ENCODE peak calls at places on chromosome 3, in eight cellular contexts. One of them, this sample, is unnamed.
A peak's percentile ranks its signal among the peaks of the same experiment; 100 is the strongest.

GRCh38 chr3:175743733-175744400 is 884.7 kb downstream of the NAALADL2 start:
- DNase-seq in CD14-positive monocyte: no peak
- DNase-seq in activated CD8-positive, alpha-beta T cell treated with anti-CD3 and anti-CD28 coated beads for 36 hours: no peak
- DNase-seq in hepatocyte: no peak
- DNase-seq in cardiac fibroblast: peak; percentile 1
- DNase-seq in progenitor cell of endocrine pancreas: no peak
- DNase-seq in neural crest cell: no peak
- DNase-seq in Calu3: no peak
- DNase-seq in this sample: no peak

GRCh38 chr3:31165399-31165860 is 271.0 kb upstream of the GADL1 start:
- DNase-seq in CD14-positive monocyte: no peak
- DNase-seq in activated CD8-positive, alpha-beta T cell treated with anti-CD3 and anti-CD28 coated beads for 36 hours: no peak
- DNase-seq in hepatocyte: no peak
- DNase-seq in cardiac fibroblast: peak; percentile 80
- DNase-seq in progenitor cell of endocrine pancreas: no peak
- DNase-seq in neural crest cell: no peak
- DNase-seq in Calu3: no peak
- DNase-seq in this sample: no peak

GRCh38 chr3:73999501-73999900 is 374.8 kb upstream of the PDZRN3 start:
- DNase-seq in CD14-positive monocyte: no peak
- DNase-seq in activated CD8-positive, alpha-beta T cell treated with anti-CD3 and anti-CD28 coated beads for 36 hours: no peak
- DNase-seq in hepatocyte: no peak
- DNase-seq in cardiac fibroblast: no peak
- DNase-seq in progenitor cell of endocrine pancreas: no peak
- DNase-seq in neural crest cell: no peak
- DNase-seq in Calu3: no peak
- DNase-seq in this sample: no peak

GRCh38 chr3:76685858-76686257 is 354.0 kb upstream of the ROBO2 start:
- DNase-seq in CD14-positive monocyte: no peak
- DNase-seq in activated CD8-positive, alpha-beta T cell treated with anti-CD3 and anti-CD28 coated beads for 36 hours: no peak
- DNase-seq in hepatocyte: peak; percentile 54
- DNase-seq in cardiac fibroblast: no peak
- DNase-seq in progenitor cell of endocrine pancreas: no peak
- DNase-seq in neural crest cell: no peak
- DNase-seq in Calu3: no peak
- DNase-seq in this sample: no peak

GRCh38 chr3:168029705-168030104 is 66.0 kb downstream of the GOLIM4 start:
- DNase-seq in CD14-positive monocyte: no peak
- DNase-seq in activated CD8-positive, alpha-beta T cell treated with anti-CD3 and anti-CD28 coated beads for 36 hours: no peak
- DNase-seq in hepatocyte: no peak
- DNase-seq in cardiac fibroblast: no peak
- DNase-seq in progenitor cell of endocrine pancreas: no peak
- DNase-seq in neural crest cell: no peak
- DNase-seq in Calu3: no peak
- DNase-seq in this sample: peak; percentile 69

GRCh38 chr3:195522254-195523023 is 20.7 kb downstream of the PPP1R2 start:
- DNase-seq in CD14-positive monocyte: no peak
- DNase-seq in activated CD8-positive, alpha-beta T cell treated with anti-CD3 and anti-CD28 coated beads for 36 hours: no peak
- DNase-seq in hepatocyte: peak; percentile 40
- DNase-seq in cardiac fibroblast: peak; percentile 53
- DNase-seq in progenitor cell of endocrine pancreas: no peak
- DNase-seq in neural crest cell: peak; percentile 38
- DNase-seq in Calu3: peak; percentile 49
- DNase-seq in this sample: no peak

GRCh38 chr3:136955813-136956212 is 2.0 kb upstream of the IL20RB start:
- DNase-seq in CD14-positive monocyte: no peak
- DNase-seq in activated CD8-positive, alpha-beta T cell treated with anti-CD3 and anti-CD28 coated beads for 36 hours: no peak
- DNase-seq in hepatocyte: peak; percentile 69
- DNase-seq in cardiac fibroblast: peak; percentile 76
- DNase-seq in progenitor cell of endocrine pancreas: no peak
- DNase-seq in neural crest cell: no peak
- DNase-seq in Calu3: peak; percentile 79
- DNase-seq in this sample: no peak

GRCh38 chr3:110198717-110199587 is 861.6 kb upstream of the DPPA4 start:
- DNase-seq in CD14-positive monocyte: peak; percentile 36
- DNase-seq in activated CD8-positive, alpha-beta T cell treated with anti-CD3 and anti-CD28 coated beads for 36 hours: no peak
- DNase-seq in hepatocyte: no peak
- DNase-seq in cardiac fibroblast: peak; percentile 19
- DNase-seq in progenitor cell of endocrine pancreas: no peak
- DNase-seq in neural crest cell: no peak
- DNase-seq in Calu3: no peak
- DNase-seq in this sample: no peak

GRCh38 chr3:100042577-100042981 is 71.7 kb downstream of the FILIP1L start:
- DNase-seq in CD14-positive monocyte: no peak
- DNase-seq in activated CD8-positive, alpha-beta T cell treated with anti-CD3 and anti-CD28 coated beads for 36 hours: no peak
- DNase-seq in hepatocyte: no peak
- DNase-seq in cardiac fibroblast: peak; percentile 91
- DNase-seq in progenitor cell of endocrine pancreas: no peak
- DNase-seq in neural crest cell: no peak
- DNase-seq in Calu3: no peak
- DNase-seq in this sample: no peak

GRCh38 chr3:193190387-193190786 is 50.6 kb upstream of the PLAAT1 start:
- DNase-seq in CD14-positive monocyte: no peak
- DNase-seq in activated CD8-positive, alpha-beta T cell treated with anti-CD3 and anti-CD28 coated beads for 36 hours: peak; percentile 21
- DNase-seq in hepatocyte: peak; percentile 65
- DNase-seq in cardiac fibroblast: peak; percentile 11
- DNase-seq in progenitor cell of endocrine pancreas: no peak
- DNase-seq in neural crest cell: peak; percentile 13
- DNase-seq in Calu3: peak; percentile 76
- DNase-seq in this sample: peak; percentile 35
- TF ChIP-seq CTCF in CD14-positive monocyte: no peak
- TF ChIP-seq CTCF in activated CD8-positive, alpha-beta T cell treated with anti-CD3 and anti-CD28 coated beads for 36 hours: no peak
- TF ChIP-seq CTCF in hepatocyte: peak; percentile 44
- TF ChIP-seq CTCF in cardiac fibroblast: no peak
- TF ChIP-seq CTCF in progenitor cell of endocrine pancreas: peak; percentile 62
- TF ChIP-seq CTCF in neural crest cell: peak; percentile 63
- TF ChIP-seq CTCF in Calu3: peak; percentile 79
- TF ChIP-seq CTCF in this sample: peak; percentile 82

GRCh38 chr3:52238761-52239701 is at the start of gene TWF2:
- DNase-seq in CD14-positive monocyte: peak; percentile 67
- DNase-seq in activated CD8-positive, alpha-beta T cell treated with anti-CD3 and anti-CD28 coated beads for 36 hours: peak; percentile 91
- DNase-seq in hepatocyte: peak; percentile 93
- DNase-seq in cardiac fibroblast: peak; percentile 82
- DNase-seq in progenitor cell of endocrine pancreas: peak; percentile 76
- DNase-seq in neural crest cell: peak; percentile 76
- DNase-seq in Calu3: peak; percentile 86
- DNase-seq in this sample: peak; percentile 90
- TF ChIP-seq CTCF in CD14-positive monocyte: peak; percentile 56
- TF ChIP-seq CTCF in activated CD8-positive, alpha-beta T cell treated with anti-CD3 and anti-CD28 coated beads for 36 hours: peak; percentile 30
- TF ChIP-seq CTCF in hepatocyte: peak; percentile 35
- TF ChIP-seq CTCF in cardiac fibroblast: peak; percentile 41
- TF ChIP-seq CTCF in progenitor cell of endocrine pancreas: peak; percentile 47
- TF ChIP-seq CTCF in neural crest cell: peak; percentile 53
- TF ChIP-seq CTCF in Calu3: no peak
- TF ChIP-seq CTCF in this sample: no peak

DNA sequence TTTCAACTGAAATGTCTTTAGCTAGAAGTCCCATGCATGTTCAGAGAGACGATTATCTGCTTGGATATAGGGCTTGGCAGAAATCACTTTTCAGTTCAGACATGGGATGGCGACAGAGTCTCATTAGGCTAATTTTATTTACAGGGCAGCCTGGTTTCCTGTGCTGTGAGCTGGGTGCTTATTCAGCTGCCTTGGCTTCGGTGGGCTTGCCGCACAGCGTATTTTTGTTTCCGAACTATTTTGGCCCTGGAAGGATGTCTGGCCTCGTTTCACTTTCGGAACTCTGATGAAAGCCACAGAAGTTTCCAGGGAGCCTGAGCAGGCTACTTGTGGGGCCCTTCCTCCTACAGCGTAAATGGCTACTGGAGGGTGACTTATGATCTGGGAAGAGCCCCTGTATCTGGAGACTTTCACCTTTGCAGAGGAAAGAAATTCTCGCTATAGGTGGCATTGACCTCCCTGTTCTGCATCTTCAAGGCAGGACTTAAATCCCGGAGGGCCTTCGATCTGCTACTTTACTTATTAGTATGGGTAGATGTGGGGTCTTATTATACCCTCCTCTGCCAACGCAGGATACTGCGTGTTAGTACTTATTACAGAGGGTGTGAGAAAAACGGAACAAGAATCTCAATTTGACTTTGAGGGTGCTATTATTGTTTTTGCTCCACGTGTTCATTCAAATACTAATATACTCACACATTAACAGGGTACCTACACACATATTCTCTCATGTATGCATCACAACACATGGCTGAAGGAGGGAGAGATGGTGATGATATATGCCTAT is 364.0 kb upstream of the RBMS3 start:
- DNase-seq in CD14-positive monocyte: no peak
- DNase-seq in activated CD8-positive, alpha-beta T cell treated with anti-CD3 and anti-CD28 coated beads for 36 hours: peak; percentile 48
- DNase-seq in hepatocyte: peak; percentile 62
- DNase-seq in cardiac fibroblast: peak; percentile 90
- DNase-seq in progenitor cell of endocrine pancreas: no peak
- DNase-seq in neural crest cell: peak; percentile 12
- DNase-seq in Calu3: peak; percentile 2
- DNase-seq in this sample: no peak
- TF ChIP-seq CTCF in CD14-positive monocyte: peak; percentile 15
- TF ChIP-seq CTCF in activated CD8-positive, alpha-beta T cell treated with anti-CD3 and anti-CD28 coated beads for 36 hours: peak; percentile 23
- TF ChIP-seq CTCF in hepatocyte: peak; percentile 51
- TF ChIP-seq CTCF in cardiac fibroblast: peak; percentile 66
- TF ChIP-seq CTCF in progenitor cell of endocrine pancreas: peak; percentile 21
- TF ChIP-seq CTCF in neural crest cell: no peak
- TF ChIP-seq CTCF in Calu3: no peak
- TF ChIP-seq CTCF in this sample: no peak

DNA sequence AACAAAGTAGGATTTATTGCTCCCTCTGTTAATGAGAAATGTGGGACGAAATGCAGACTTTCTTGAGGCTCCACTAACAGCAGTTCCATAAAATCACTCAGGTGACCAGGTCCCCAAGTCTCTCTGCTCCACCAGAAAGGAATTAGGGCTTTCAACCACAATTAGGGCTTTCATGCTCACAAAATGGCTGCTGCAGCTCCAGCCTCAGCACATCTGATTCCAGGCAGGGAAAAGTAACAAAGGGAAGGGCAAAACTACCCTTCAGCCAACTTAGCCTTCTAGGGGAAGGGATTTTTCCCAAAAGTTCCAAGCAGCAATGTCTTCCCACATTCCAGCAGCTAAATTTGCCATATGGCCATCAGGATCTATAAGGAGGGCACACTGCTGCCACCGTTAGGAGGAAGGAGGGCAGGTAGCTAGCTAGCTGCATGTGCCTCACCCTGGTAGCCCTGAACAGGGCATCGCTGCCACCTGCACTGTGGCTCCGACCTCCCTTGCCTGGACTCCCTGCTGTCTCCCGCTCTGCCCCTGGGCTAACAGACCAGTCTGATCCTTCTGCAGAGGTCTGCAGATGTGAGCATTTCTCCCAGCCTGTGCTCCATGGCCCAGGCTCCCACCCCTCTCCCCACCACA is 12.8 kb downstream of the CFAP100 start:
- DNase-seq in CD14-positive monocyte: no peak
- DNase-seq in activated CD8-positive, alpha-beta T cell treated with anti-CD3 and anti-CD28 coated beads for 36 hours: no peak
- DNase-seq in hepatocyte: no peak
- DNase-seq in cardiac fibroblast: no peak
- DNase-seq in progenitor cell of endocrine pancreas: no peak
- DNase-seq in neural crest cell: no peak
- DNase-seq in Calu3: no peak
- DNase-seq in this sample: no peak
- TF ChIP-seq CTCF in CD14-positive monocyte: no peak
- TF ChIP-seq CTCF in activated CD8-positive, alpha-beta T cell treated with anti-CD3 and anti-CD28 coated beads for 36 hours: no peak
- TF ChIP-seq CTCF in hepatocyte: no peak
- TF ChIP-seq CTCF in cardiac fibroblast: no peak
- TF ChIP-seq CTCF in progenitor cell of endocrine pancreas: no peak
- TF ChIP-seq CTCF in neural crest cell: no peak
- TF ChIP-seq CTCF in Calu3: no peak
- TF ChIP-seq CTCF in this sample: no peak

GRCh38 chr3:124033360-124034015 is 41.6 kb upstream of the ROPN1 start:
- DNase-seq in CD14-positive monocyte: no peak
- DNase-seq in activated CD8-positive, alpha-beta T cell treated with anti-CD3 and anti-CD28 coated beads for 36 hours: no peak
- DNase-seq in hepatocyte: peak; percentile 56
- DNase-seq in cardiac fibroblast: peak; percentile 11
- DNase-seq in progenitor cell of endocrine pancreas: peak; percentile 28
- DNase-seq in neural crest cell: no peak
- DNase-seq in Calu3: no peak
- DNase-seq in this sample: no peak
- TF ChIP-seq CTCF in CD14-positive monocyte: peak; percentile 62
- TF ChIP-seq CTCF in activated CD8-positive, alpha-beta T cell treated with anti-CD3 and anti-CD28 coated beads for 36 hours: peak; percentile 53
- TF ChIP-seq CTCF in hepatocyte: peak; percentile 13
- TF ChIP-seq CTCF in cardiac fibroblast: no peak
- TF ChIP-seq CTCF in progenitor cell of endocrine pancreas: no peak
- TF ChIP-seq CTCF in neural crest cell: peak; percentile 4
- TF ChIP-seq CTCF in Calu3: peak; percentile 13
- TF ChIP-seq CTCF in this sample: peak; percentile 63

DNA sequence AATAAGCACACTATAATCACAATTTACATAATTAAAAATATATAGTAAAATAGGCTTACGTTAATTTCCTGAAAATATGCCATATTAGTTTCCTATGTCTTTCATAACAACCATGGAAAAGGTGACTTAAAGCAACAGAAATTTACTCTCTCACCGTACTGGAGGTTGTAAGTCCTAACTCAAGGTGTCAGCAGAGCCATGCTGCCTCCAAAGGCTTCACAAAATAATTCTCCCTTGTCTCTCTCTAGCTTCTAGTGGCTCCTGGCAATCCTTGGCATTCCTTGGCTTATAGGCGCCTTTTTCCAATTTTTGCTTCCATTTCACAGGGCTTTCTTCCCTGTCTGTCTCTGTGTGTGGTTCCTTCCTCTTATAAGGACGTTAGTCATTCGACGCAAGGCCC is 7.6 kb downstream of the SI start:
- DNase-seq in CD14-positive monocyte: no peak
- DNase-seq in activated CD8-positive, alpha-beta T cell treated with anti-CD3 and anti-CD28 coated beads for 36 hours: no peak
- DNase-seq in hepatocyte: no peak
- DNase-seq in cardiac fibroblast: no peak
- DNase-seq in progenitor cell of endocrine pancreas: no peak
- DNase-seq in neural crest cell: no peak
- DNase-seq in Calu3: no peak
- DNase-seq in this sample: no peak
- TF ChIP-seq CTCF in CD14-positive monocyte: no peak
- TF ChIP-seq CTCF in activated CD8-positive, alpha-beta T cell treated with anti-CD3 and anti-CD28 coated beads for 36 hours: no peak
- TF ChIP-seq CTCF in hepatocyte: peak; percentile 4
- TF ChIP-seq CTCF in cardiac fibroblast: no peak
- TF ChIP-seq CTCF in progenitor cell of endocrine pancreas: no peak
- TF ChIP-seq CTCF in neural crest cell: no peak
- TF ChIP-seq CTCF in Calu3: no peak
- TF ChIP-seq CTCF in this sample: no peak

GRCh38 chr3:38281895-38282686 is at the start of gene SLC22A14:
- DNase-seq in CD14-positive monocyte: no peak
- DNase-seq in activated CD8-positive, alpha-beta T cell treated with anti-CD3 and anti-CD28 coated beads for 36 hours: no peak
- DNase-seq in hepatocyte: no peak
- DNase-seq in cardiac fibroblast: no peak
- DNase-seq in progenitor cell of endocrine pancreas: no peak
- DNase-seq in neural crest cell: no peak
- DNase-seq in Calu3: no peak
- DNase-seq in this sample: no peak
- TF ChIP-seq CTCF in CD14-positive monocyte: no peak
- TF ChIP-seq CTCF in activated CD8-positive, alpha-beta T cell treated with anti-CD3 and anti-CD28 coated beads for 36 hours: no peak
- TF ChIP-seq CTCF in hepatocyte: no peak
- TF ChIP-seq CTCF in cardiac fibroblast: no peak
- TF ChIP-seq CTCF in progenitor cell of endocrine pancreas: peak; percentile 10
- TF ChIP-seq CTCF in neural crest cell: no peak
- TF ChIP-seq CTCF in Calu3: no peak
- TF ChIP-seq CTCF in this sample: no peak

DNA sequence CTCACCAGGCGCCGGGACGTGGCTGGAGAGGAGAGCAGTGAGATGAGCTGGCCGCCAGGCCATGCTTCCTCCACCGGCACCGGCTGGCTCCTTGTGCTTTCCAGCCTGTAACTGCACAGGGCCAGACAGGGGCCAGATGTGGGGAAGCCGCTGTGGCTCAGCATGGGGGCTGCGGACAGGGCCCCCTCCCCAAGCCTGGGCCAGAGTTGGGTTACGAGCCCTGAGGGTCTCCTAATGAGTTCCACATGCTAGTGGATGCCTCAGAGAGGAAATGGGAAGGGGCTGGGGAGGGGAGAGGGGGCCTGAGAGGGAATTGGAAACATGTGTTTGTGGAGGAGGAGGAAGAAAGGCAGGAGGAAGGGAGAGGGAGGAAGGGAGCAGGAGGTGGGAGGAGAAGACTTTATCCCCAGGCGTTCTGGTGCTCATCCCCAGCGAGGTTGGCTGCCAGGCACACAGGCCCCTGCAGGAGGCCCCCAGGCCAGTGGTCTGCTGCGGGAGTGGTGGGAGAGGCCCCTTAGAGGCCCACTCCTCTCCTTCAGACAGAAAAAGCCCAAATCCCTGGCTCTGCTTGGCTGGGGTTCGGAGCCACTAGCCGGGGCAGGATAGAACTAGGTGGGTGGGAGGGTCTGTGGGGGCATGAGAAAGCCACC is 11.8 kb upstream of the DUSP7 start:
- DNase-seq in CD14-positive monocyte: no peak
- DNase-seq in activated CD8-positive, alpha-beta T cell treated with anti-CD3 and anti-CD28 coated beads for 36 hours: no peak
- DNase-seq in hepatocyte: peak; percentile 79
- DNase-seq in cardiac fibroblast: no peak
- DNase-seq in progenitor cell of endocrine pancreas: no peak
- DNase-seq in neural crest cell: no peak
- DNase-seq in Calu3: no peak
- DNase-seq in this sample: peak; percentile 43
- TF ChIP-seq CTCF in CD14-positive monocyte: no peak
- TF ChIP-seq CTCF in activated CD8-positive, alpha-beta T cell treated with anti-CD3 and anti-CD28 coated beads for 36 hours: no peak
- TF ChIP-seq CTCF in hepatocyte: no peak
- TF ChIP-seq CTCF in cardiac fibroblast: no peak
- TF ChIP-seq CTCF in progenitor cell of endocrine pancreas: no peak
- TF ChIP-seq CTCF in neural crest cell: no peak
- TF ChIP-seq CTCF in Calu3: no peak
- TF ChIP-seq CTCF in this sample: no peak